ENCODE peak calls at places on chromosomes 12 and 14, in five cellular contexts. K, W, J, Q and V are unnamed samples.
A peak's percentile ranks its signal among the peaks of the same experiment; 100 is the strongest.

GRCh38 chr12:78229491-78230209 is 399.0 kb downstream of the NAV3 start:
- DNase-seq in K (peak; percentile 4), Q (peak; percentile 28), W (peak; percentile 9), J (peak; percentile 21), V (peak; percentile 52)

GRCh38 chr14:58146399-58146798 is 5.6 kb downstream of the ARMH4 start:
- DNase-seq in Q (no peak), W (no peak), K (no peak), J (no peak), V (no peak)

GRCh38 chr12:76270657-76271358 is 77.4 kb downstream of the BBS10 start:
- DNase-seq in Q (no peak), W (no peak), K (no peak), J (no peak), V (no peak)

GRCh38 chr14:81273521-81273920 is 52.8 kb upstream of the GTF2A1 start:
- DNase-seq in W (no peak), Q (no peak), J (no peak), K (no peak), V (no peak)

GRCh38 chr12:52258335-52258901 is 16.0 kb upstream of the KRT86 start:
- DNase-seq in W (no peak), J (no peak), K (no peak), Q (no peak), V (no peak)

GRCh38 chr14:60245316-60246177 is 3.5 kb upstream of the PPM1A start:
- DNase-seq in Q (no peak), J (no peak), K (no peak), W (peak; percentile 53), V (no peak)

GRCh38 chr14:70909788-70910614 is 2.7 kb downstream of the PCNX1 start:
- DNase-seq in Q (no peak), W (no peak), J (no peak), K (no peak), V (no peak)

GRCh38 chr12:127893875-127894635 is 372.9 kb upstream of the TMEM132C start:
- DNase-seq in K (no peak), J (no peak), Q (no peak), W (peak; percentile 2), V (no peak)

GRCh38 chr12:130818381-130819247 is 20.4 kb downstream of the STX2 start:
- DNase-seq in K (peak; percentile 91), Q (no peak), J (peak; percentile 28), W (no peak), V (no peak)

GRCh38 chr14:77151245-77151644 is 9.7 kb upstream of the ZDHHC22 start:
- DNase-seq in J (no peak), Q (no peak), K (peak; percentile 55), W (peak; percentile 32), V (no peak)

GRCh38 chr12:115466076-115466475 is 782.1 kb upstream of the TBX3 start:
- DNase-seq in Q (no peak), W (no peak), J (no peak), K (no peak), V (no peak)

GRCh38 chr12:5648692-5649338 is 216.9 kb downstream of the NTF3 start:
- DNase-seq in Q (peak; percentile 27), K (no peak), J (no peak), W (peak; percentile 28), V (peak; percentile 58)

GRCh38 chr14:64906022-64906421 is 8.2 kb upstream of the CHURC1 start:
- DNase-seq in Q (no peak), K (no peak), J (no peak), W (no peak), V (no peak)

GRCh38 chr14:25349269-25349668 is 299.3 kb upstream of the STXBP6 start:
- DNase-seq in K (no peak), W (no peak), Q (no peak), J (no peak), V (no peak)

GRCh38 chr12:43742106-43742505 is 16.5 kb downstream of the PUS7L start:
- DNase-seq in Q (no peak), W (no peak), K (no peak), J (no peak), V (peak; percentile 94)

GRCh38 chr14:29652586-29652985 is 275.1 kb downstream of the PRKD1 start:
- DNase-seq in Q (no peak), J (no peak), K (no peak), W (no peak), V (peak; percentile 6)

GRCh38 chr12:121794532-121795028 is 1.1 kb upstream of the RHOF start:
- DNase-seq in K (no peak), J (no peak), Q (no peak), W (no peak), V (no peak)

GRCh38 chr12:121793836-121794531 is 496 bp upstream of the RHOF start:
- DNase-seq in J (peak; percentile 82), W (peak; percentile 97), K (peak; percentile 88), Q (peak; percentile 75), V (peak; percentile 89)

GRCh38 chr12:121791671-121792496 is 1.6 kb downstream of the RHOF start:
- DNase-seq in J (no peak), W (no peak), Q (peak; percentile 91), K (no peak), V (no peak)

GRCh38 chr12:121793501-121793835 is at the start of gene RHOF:
- DNase-seq in J (no peak), Q (no peak), K (no peak), W (no peak), V (no peak)

DNA sequence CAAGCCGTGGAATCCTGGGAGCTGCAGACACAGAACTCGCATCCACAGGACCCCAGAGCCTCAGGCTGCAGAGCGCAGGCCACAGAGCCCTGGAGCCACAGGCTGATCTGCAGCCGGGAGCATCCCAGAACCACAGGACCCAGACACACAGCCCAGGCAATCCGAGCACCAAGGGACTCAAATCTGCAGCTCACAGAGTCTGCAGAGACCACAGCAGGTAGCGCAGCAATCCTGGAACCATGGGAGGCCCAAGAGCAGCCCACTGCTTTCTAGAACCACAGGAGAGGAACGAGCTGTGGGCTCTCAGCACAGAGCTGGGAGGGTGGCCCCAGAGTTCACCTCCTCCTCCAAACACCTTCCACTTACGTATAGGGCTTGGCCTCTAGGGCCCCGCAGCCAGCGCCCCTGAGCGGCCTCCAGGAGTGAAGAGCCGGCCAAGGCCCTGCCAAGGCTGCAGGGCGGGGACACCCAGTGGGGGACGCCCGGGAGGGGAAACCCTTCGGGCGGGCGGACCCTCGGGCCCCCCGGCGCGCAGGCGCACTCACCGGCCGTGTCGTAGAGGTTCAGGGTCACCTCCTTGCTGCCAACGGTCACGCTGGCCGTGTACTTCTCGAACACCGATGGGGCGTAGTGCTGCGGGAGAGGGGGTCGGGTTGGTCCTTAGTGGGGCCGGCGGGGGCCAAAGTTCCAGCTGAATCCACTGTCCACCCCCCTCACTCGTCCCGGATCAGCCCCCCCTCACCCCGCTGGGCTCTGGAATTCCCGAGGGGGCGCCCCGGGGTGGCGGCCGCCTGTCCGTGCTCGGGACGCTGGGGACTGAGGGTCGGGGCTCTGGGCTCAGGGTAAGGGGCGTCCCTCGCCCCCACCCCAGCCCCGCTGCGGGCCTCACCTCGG is 634 bp downstream of the RHOF start:
- DNase-seq in K (no peak), J (no peak), W (no peak), Q (peak; percentile 62), V (no peak)
- TF ChIP-seq BHLHE40 in K (no peak), J (no peak), W (no peak), Q (no peak), V (no peak)

DNA sequence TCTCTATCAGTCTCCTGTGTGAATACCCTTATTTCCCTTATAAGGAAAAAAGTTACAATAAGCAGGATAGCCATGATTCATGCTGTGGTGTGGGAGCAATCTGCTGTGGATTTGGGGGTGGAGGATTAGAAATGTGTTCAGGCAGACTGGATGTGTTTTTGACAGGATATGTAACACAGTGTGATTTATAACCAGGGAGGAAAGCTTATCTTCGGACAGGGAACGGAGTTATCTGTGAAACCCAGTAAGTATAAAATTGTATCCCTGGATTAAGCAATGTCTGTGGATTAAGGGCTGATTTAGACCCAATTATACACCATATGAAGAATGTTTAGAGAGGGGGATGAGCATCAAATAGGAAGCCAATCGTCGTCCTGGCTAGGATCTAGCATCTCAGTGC is 68.8 kb downstream of the DAD1 start:
- DNase-seq in Q (no peak), J (no peak), K (no peak), W (peak; percentile 61), V (peak; percentile 83)
- H3K4me2 ChIP-seq in Q (no peak overlapping the region), J (peak overlapping the region; percentile 36), K (no peak overlapping the region), W (no peak overlapping the region), V (peak overlapping the region; percentile 19)

GRCh38 chr14:75053396-75054289 is 2.4 kb upstream of the MLH3 start:
- DNase-seq in Q (no peak), W (no peak), K (no peak), J (no peak), V (no peak)
- TF ChIP-seq BHLHE40 in Q (no peak), W (no peak), K (no peak), J (no peak), V (no peak)

GRCh38 chr12:55820679-55821078 is 2.8 kb downstream of the ORMDL2 start:
- DNase-seq in J (no peak), K (peak; percentile 41), Q (peak; percentile 22), W (peak; percentile 37), V (no peak)
- H3K4me2 ChIP-seq in J (no peak overlapping the region), K (no peak overlapping the region), Q (no peak overlapping the region), W (no peak overlapping the region), V (no peak overlapping the region)

GRCh38 chr14:100250732-100251465 is 12.0 kb downstream of the YY1 start:
- DNase-seq in K (no peak), W (no peak), Q (no peak), J (no peak), V (no peak)

GRCh38 chr14:100241279-100241678 is 2.3 kb downstream of the YY1 start:
- DNase-seq in W (peak; percentile 22), Q (no peak), K (no peak), J (no peak), V (no peak)

GRCh38 chr14:100246809-100247428 is 8.0 kb downstream of the YY1 start:
- DNase-seq in Q (peak; percentile 77), W (peak; percentile 69), K (peak; percentile 82), J (no peak), V (peak; percentile 47)

GRCh38 chr14:100240725-100241032 is 1.7 kb downstream of the YY1 start:
- DNase-seq in Q (no peak), W (no peak), J (no peak), K (no peak), V (no peak)

GRCh38 chr14:100246136-100246535 is 7.2 kb downstream of the YY1 start:
- DNase-seq in K (no peak), W (no peak), J (no peak), Q (no peak), V (no peak)
- TF ChIP-seq BHLHE40 in K (no peak), W (no peak), J (peak; percentile 15), Q (no peak), V (no peak)